ENCODE peak calls at places on chromosomes 5 and 9, in seven cellular contexts. One of them, this sample, is unnamed.

GRCh38 chr5:57176350-57176857 is 2.5 kb downstream of the GPBP1 start:
- DNase-seq in sigmoid colon: no peak
- DNase-seq in endothelial cell of umbilical vein: peak
- DNase-seq in IMR-90: peak
- DNase-seq in A549: no peak
- DNase-seq in HCT116: no peak
- DNase-seq in Peyer's patch: no peak
- DNase-seq in this sample: no peak

GRCh38 chr5:85545129-85545528 is 1072.6 kb upstream of the COX7C start:
- DNase-seq in endothelial cell of umbilical vein: no peak
- DNase-seq in A549: no peak
- DNase-seq in HCT116: no peak
- DNase-seq in sigmoid colon: no peak
- DNase-seq in IMR-90: no peak
- DNase-seq in Peyer's patch: no peak
- DNase-seq in this sample: no peak

GRCh38 chr5:73999306-73999705 is 373.3 kb downstream of the ARHGEF28 start:
- DNase-seq in endothelial cell of umbilical vein: no peak
- DNase-seq in IMR-90: no peak
- DNase-seq in HCT116: no peak
- DNase-seq in Peyer's patch: no peak
- DNase-seq in A549: no peak
- DNase-seq in sigmoid colon: no peak
- DNase-seq in this sample: no peak

GRCh38 chr5:146796911-146797310 is 81.6 kb downstream of the PPP2R2B start:
- DNase-seq in endothelial cell of umbilical vein: no peak
- DNase-seq in HCT116: no peak
- DNase-seq in IMR-90: no peak
- DNase-seq in sigmoid colon: no peak
- DNase-seq in Peyer's patch: no peak
- DNase-seq in A549: no peak
- DNase-seq in this sample: no peak

GRCh38 chr5:83029912-83030311 is 47.3 kb downstream of the TMEM167A start:
- DNase-seq in endothelial cell of umbilical vein: no peak
- DNase-seq in A549: no peak
- DNase-seq in Peyer's patch: no peak
- DNase-seq in HCT116: no peak
- DNase-seq in sigmoid colon: no peak
- DNase-seq in IMR-90: peak
- DNase-seq in this sample: no peak

GRCh38 chr5:120988970-120989369 is 524.9 kb downstream of the PRR16 start:
- DNase-seq in A549: no peak
- DNase-seq in Peyer's patch: no peak
- DNase-seq in endothelial cell of umbilical vein: no peak
- DNase-seq in IMR-90: no peak
- DNase-seq in HCT116: no peak
- DNase-seq in sigmoid colon: no peak
- DNase-seq in this sample: no peak

GRCh38 chr9:15306068-15306756 is 804 bp downstream of the TTC39B start:
- DNase-seq in sigmoid colon: peak
- DNase-seq in Peyer's patch: peak
- DNase-seq in HCT116: no peak
- DNase-seq in endothelial cell of umbilical vein: peak
- DNase-seq in A549: no peak
- DNase-seq in IMR-90: peak
- DNase-seq in this sample: peak

GRCh38 chr5:140043508-140043872 is 391 bp upstream of the NRG2 start:
- DNase-seq in IMR-90: no peak
- DNase-seq in Peyer's patch: no peak
- DNase-seq in endothelial cell of umbilical vein: no peak
- DNase-seq in A549: peak
- DNase-seq in HCT116: no peak
- DNase-seq in sigmoid colon: no peak
- DNase-seq in this sample: peak

DNA sequence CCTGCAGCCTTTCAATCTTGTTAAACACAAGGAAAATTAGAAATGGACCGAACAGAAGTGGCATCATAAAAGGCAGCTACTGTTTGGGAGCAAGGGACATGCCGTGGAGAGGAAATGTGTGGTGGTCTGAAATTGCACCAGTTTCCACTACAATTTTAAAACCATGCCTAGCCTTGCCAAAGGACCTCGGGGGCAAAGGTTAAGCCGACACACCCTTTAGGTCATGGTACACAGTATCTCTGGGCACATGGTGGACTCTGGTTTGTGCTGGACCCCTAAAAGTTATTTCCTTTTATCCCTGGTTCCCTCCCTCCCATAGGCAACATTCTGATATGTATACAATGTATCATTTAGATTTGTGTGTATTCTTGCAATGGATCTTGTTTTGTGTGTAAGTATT is 78.0 kb downstream of the F2RL2 start:
- DNase-seq in endothelial cell of umbilical vein: no peak
- DNase-seq in Peyer's patch: no peak
- DNase-seq in IMR-90: no peak
- DNase-seq in A549: no peak
- DNase-seq in sigmoid colon: no peak
- DNase-seq in HCT116: no peak
- DNase-seq in this sample: no peak
- TF ChIP-seq POLR2A in endothelial cell of umbilical vein: no peak
- TF ChIP-seq POLR2A in Peyer's patch: no peak
- TF ChIP-seq POLR2A in IMR-90: no peak
- TF ChIP-seq POLR2A in A549: no peak
- TF ChIP-seq POLR2A in sigmoid colon: no peak
- TF ChIP-seq POLR2A in HCT116: no peak
- TF ChIP-seq POLR2A in this sample: no peak

DNA sequence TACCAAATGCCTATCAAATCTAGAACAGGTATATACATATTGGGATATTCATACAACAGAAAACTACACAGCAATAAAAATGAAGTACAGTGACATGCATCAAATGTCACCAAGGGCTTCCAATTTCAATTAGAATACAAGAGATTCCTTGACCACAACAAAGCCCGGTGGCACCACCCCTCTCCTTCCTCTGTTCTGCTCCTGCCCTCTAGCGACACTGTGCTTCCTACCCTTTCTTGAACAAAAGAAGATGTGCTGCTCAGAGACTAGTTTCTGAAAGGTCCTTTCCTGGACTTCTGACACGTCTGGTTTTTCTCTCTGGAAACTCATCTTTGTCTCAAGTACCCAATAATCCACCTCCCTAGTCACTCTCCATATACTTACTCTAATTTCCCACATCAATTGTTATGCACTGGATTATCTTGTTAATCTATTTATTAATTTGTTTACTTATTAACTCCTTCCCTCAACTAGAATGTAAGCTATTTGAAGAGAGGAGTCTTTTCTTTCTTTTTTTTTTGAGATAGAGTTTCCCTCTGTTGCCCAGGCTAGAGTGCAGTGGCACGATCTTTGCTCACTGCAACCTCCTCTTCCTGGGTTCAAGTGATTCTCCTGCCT is 70.4 kb upstream of the CTSV start:
- DNase-seq in sigmoid colon: no peak
- DNase-seq in A549: peak
- DNase-seq in Peyer's patch: no peak
- DNase-seq in HCT116: peak
- DNase-seq in IMR-90: peak
- DNase-seq in endothelial cell of umbilical vein: peak
- DNase-seq in this sample: peak
- TF ChIP-seq CTCF in sigmoid colon: no peak
- TF ChIP-seq CTCF in A549: peak
- TF ChIP-seq CTCF in Peyer's patch: no peak
- TF ChIP-seq CTCF in HCT116: peak
- TF ChIP-seq CTCF in IMR-90: peak
- TF ChIP-seq CTCF in endothelial cell of umbilical vein: peak
- TF ChIP-seq CTCF in this sample: peak

GRCh38 chr9:120909904-120910303 is 16.7 kb downstream of the TRAF1 start:
- DNase-seq in A549: no peak
- DNase-seq in sigmoid colon: no peak
- DNase-seq in HCT116: no peak
- DNase-seq in Peyer's patch: no peak
- DNase-seq in IMR-90: no peak
- DNase-seq in endothelial cell of umbilical vein: peak
- DNase-seq in this sample: no peak
- TF ChIP-seq POLR2A in A549: no peak
- TF ChIP-seq POLR2A in sigmoid colon: no peak
- TF ChIP-seq POLR2A in HCT116: no peak
- TF ChIP-seq POLR2A in Peyer's patch: no peak
- TF ChIP-seq POLR2A in IMR-90: no peak
- TF ChIP-seq POLR2A in endothelial cell of umbilical vein: no peak
- TF ChIP-seq POLR2A in this sample: no peak

GRCh38 chr9:35820076-35820475 is 5.2 kb upstream of the HINT2 start:
- DNase-seq in IMR-90: peak
- DNase-seq in A549: no peak
- DNase-seq in Peyer's patch: no peak
- DNase-seq in endothelial cell of umbilical vein: no peak
- DNase-seq in HCT116: no peak
- DNase-seq in sigmoid colon: no peak
- DNase-seq in this sample: no peak

GRCh38 chr9:35827486-35827885 is 1.0 kb downstream of the FAM221B start:
- DNase-seq in sigmoid colon: no peak
- DNase-seq in endothelial cell of umbilical vein: no peak
- DNase-seq in Peyer's patch: no peak
- DNase-seq in A549: no peak
- DNase-seq in IMR-90: peak
- DNase-seq in HCT116: no peak
- DNase-seq in this sample: no peak

GRCh38 chr9:35818341-35818740 is 3.5 kb upstream of the HINT2 start:
- DNase-seq in HCT116: no peak
- DNase-seq in A549: no peak
- DNase-seq in Peyer's patch: no peak
- DNase-seq in endothelial cell of umbilical vein: no peak
- DNase-seq in IMR-90: no peak
- DNase-seq in sigmoid colon: no peak
- DNase-seq in this sample: no peak

GRCh38 chr9:35826071-35826701 is 2.3 kb downstream of the FAM221B start:
- DNase-seq in Peyer's patch: no peak
- DNase-seq in endothelial cell of umbilical vein: peak
- DNase-seq in A549: peak
- DNase-seq in sigmoid colon: peak
- DNase-seq in IMR-90: peak
- DNase-seq in HCT116: peak
- DNase-seq in this sample: peak

DNA sequence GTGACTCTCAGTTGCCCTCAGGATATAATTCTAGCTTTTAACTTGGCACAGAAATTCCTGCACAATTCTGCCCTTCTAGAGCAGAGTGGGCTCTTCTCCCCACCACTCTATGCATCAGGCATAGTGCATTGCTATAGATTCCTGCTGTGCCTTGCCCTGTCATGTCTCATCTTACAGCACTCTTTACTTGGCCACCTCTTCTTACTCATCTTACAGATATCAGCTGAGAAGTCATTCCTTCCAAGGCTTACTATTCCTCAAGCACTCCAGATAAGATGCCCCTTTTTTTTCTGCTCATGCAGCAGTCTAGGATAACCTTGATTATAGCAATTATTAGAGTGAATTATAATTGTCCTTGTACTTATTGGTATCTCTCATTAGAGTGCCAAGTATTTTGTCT is 5.6 kb downstream of the FAM221B start:
- DNase-seq in Peyer's patch: no peak
- DNase-seq in A549: no peak
- DNase-seq in HCT116: no peak
- DNase-seq in sigmoid colon: no peak
- DNase-seq in IMR-90: peak
- DNase-seq in endothelial cell of umbilical vein: no peak
- DNase-seq in this sample: no peak
- TF ChIP-seq CTCF in Peyer's patch: no peak
- TF ChIP-seq CTCF in A549: no peak
- TF ChIP-seq CTCF in HCT116: no peak
- TF ChIP-seq CTCF in sigmoid colon: no peak
- TF ChIP-seq CTCF in IMR-90: no peak
- TF ChIP-seq CTCF in endothelial cell of umbilical vein: no peak
- TF ChIP-seq CTCF in this sample: no peak